ENCODE peak calls at places on chromosomes 7 and 10, in ten cellular contexts. B, O, V, M, P, Y, S, D, Z and I are unnamed samples.

GRCh38 chr7:64463636-64464375 is 99.1 kb downstream of the ZNF680 start:
- DNase-seq in B (no peak), O (peak), V (no peak), M (no peak), P (no peak), Y (peak), S (no peak), D (no peak), Z (peak), I (peak)

GRCh38 chr10:123421461-123421860 is 244.7 kb upstream of the GPR26 start:
- DNase-seq in B (no peak), O (no peak), V (no peak), M (no peak), P (no peak), Y (no peak), S (no peak), D (no peak), Z (no peak), I (no peak)

GRCh38 chr10:102392306-102392705 is 3.2 kb upstream of the NFKB2 start:
- DNase-seq in B (no peak), O (no peak), V (no peak), M (no peak), P (no peak), Y (no peak), S (no peak), D (no peak), Z (no peak), I (no peak)

GRCh38 chr10:119933179-119933578 is 40.6 kb downstream of the SEC23IP start:
- DNase-seq in B (no peak), O (peak), V (no peak), M (no peak), P (no peak), Y (no peak), S (no peak), D (peak), Z (no peak), I (no peak)

GRCh38 chr7:106565428-106565827 is 95.5 kb downstream of the CCDC71L start:
- DNase-seq in B (no peak), O (no peak), V (no peak), M (no peak), P (no peak), Y (no peak), S (no peak), D (no peak), Z (no peak), I (no peak)

GRCh38 chr10:119268871-119269506 is 61.6 kb downstream of the GRK5 start:
- DNase-seq in B (no peak), O (peak), V (peak), M (no peak), P (no peak), Y (no peak), S (no peak), D (no peak), Z (peak), I (peak)

GRCh38 chr7:2164156-2164555 is 68.6 kb downstream of the MAD1L1 start:
- DNase-seq in B (no peak), O (no peak), V (peak), M (no peak), P (no peak), Y (no peak), S (no peak), D (no peak), Z (no peak), I (no peak)

GRCh38 chr10:91251430-91252056 is 31.1 kb downstream of the PCGF5 start:
- DNase-seq in B (no peak), O (peak), V (no peak), M (peak), P (peak), Y (peak), S (peak), D (peak), Z (peak), I (peak)

GRCh38 chr10:78472542-78472890 is 438.9 kb downstream of the RPS24 start:
- DNase-seq in B (no peak), O (no peak), V (no peak), M (peak), P (no peak), Y (no peak), S (no peak), D (no peak), Z (no peak), I (no peak)